ENCODE peak calls at places on chromosome 2, in six cellular contexts. B, M, P, G, N and I are unnamed samples.

GRCh38 chr2:229454934-229455631 is 184.0 kb upstream of the PID1 start:
- DNase-seq in N (no peak), P (no peak), G (no peak), B (no peak), M (no peak), I (no peak)

GRCh38 chr2:181813963-181814565 is 77.5 kb upstream of the ITPRID2 start:
- DNase-seq in P (peak; percentile 56), G (no peak), M (no peak), B (no peak), N (no peak), I (no peak)

GRCh38 chr2:199395311-199395710 is 62.4 kb downstream of the SATB2 start:
- DNase-seq in B (no peak), P (no peak), M (no peak), N (no peak), G (no peak), I (no peak)

GRCh38 chr2:64952896-64953482 is 36.2 kb upstream of the SLC1A4 start:
- DNase-seq in M (no peak), B (no peak), N (no peak), P (peak; percentile 74), G (no peak), I (no peak)

GRCh38 chr2:126882736-126883660 is 15.7 kb upstream of the TEX51 start:
- DNase-seq in P (no peak), N (no peak), B (no peak), M (peak; percentile 15), G (no peak), I (no peak)

GRCh38 chr2:24813645-24814257 is 20.5 kb downstream of the CENPO start:
- DNase-seq in P (no peak), M (no peak), G (no peak), B (no peak), N (no peak), I (no peak)

GRCh38 chr2:86368181-86368824 is 30.9 kb upstream of the REEP1 start:
- DNase-seq in M (no peak), N (peak; percentile 16), B (peak; percentile 65), P (no peak), G (peak; percentile 50), I (peak; percentile 79)

GRCh38 chr2:73290049-73290839 is 3.1 kb downstream of the EGR4 start:
- DNase-seq in P (no peak), M (no peak), B (peak; percentile 75), G (no peak), N (no peak), I (peak; percentile 54)

GRCh38 chr2:83471708-83472107 is 987.4 kb downstream of the SUCLG1 start:
- DNase-seq in N (no peak), B (no peak), P (no peak), G (no peak), M (no peak), I (no peak)

GRCh38 chr2:42754776-42755140 is 9.2 kb downstream of the OXER1 start:
- DNase-seq in N (no peak), P (no peak), B (no peak), M (no peak), G (no peak), I (peak; percentile 22)

GRCh38 chr2:127217470-127218325 is 2.4 kb downstream of the CYP27C1 start:
- DNase-seq in N (no peak), B (no peak), G (no peak), M (no peak), P (no peak), I (peak; percentile 9)

GRCh38 chr2:238587776-238588660 is 161.3 kb downstream of the ASB1 start:
- DNase-seq in M (no peak), G (peak; percentile 6), B (no peak), N (no peak), P (no peak), I (no peak)

GRCh38 chr2:119136093-119136492 is 22.5 kb downstream of the C1QL2 start:
- DNase-seq in P (no peak), N (no peak), B (no peak), M (no peak), G (no peak), I (no peak)

GRCh38 chr2:158600155-158600802 is 143.5 kb downstream of the PKP4 start:
- DNase-seq in M (no peak), B (no peak), G (no peak), P (peak; percentile 76), N (peak; percentile 76), I (no peak)

GRCh38 chr2:84959045-84959493 is 11.9 kb upstream of the KCMF1 start:
- DNase-seq in N (no peak), M (no peak), P (no peak), B (no peak), G (no peak), I (no peak)

GRCh38 chr2:71505086-71505769 is 51.9 kb downstream of the DYSF start:
- DNase-seq in B (no peak), G (peak; percentile 43), M (no peak), P (no peak), N (peak; percentile 51), I (no peak)

GRCh38 chr2:134199123-134199522 is 54.7 kb upstream of the MGAT5 start:
- DNase-seq in G (no peak), N (no peak), B (no peak), M (no peak), P (no peak), I (no peak)

DNA sequence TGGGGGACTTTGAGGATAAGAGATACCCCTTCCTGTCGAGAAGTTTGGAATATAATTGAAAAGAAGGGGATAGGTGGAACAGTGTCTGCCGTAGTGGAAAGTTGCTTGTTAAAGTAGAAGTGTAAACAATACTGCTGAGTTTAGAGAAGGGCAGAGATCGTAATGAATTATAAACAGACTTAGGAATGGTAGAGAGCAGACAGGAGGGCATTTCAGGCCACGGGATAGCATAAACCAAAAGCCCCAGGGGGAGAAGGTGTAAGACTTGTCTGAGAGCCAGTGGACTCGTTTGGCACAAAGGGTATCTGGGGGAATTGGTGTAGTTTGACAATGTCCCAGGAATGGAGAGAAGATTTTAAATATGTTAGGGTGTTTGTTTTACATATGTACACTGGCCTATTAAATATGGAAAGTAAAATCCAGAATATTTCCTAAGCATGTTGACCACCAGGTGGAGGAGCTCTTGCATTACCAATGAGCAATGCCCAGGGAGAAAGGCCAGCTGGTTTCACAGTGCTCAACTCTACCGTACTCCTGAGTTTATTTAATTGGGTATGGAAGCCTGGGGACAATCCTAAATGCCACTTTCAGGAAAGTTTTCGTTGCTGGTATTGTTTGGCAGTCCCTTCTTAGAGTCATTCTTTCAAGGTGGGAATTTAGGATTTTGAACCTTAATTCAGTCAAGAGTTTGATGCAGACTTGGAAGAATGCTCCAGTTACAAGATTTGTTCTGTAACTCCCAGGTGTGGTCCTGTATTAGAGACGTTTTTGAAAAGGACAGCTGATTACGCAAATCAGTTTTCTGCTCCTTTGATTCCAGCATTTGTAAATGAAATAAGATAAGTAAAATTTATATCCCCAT is 7.5 kb downstream of the COPS8 start:
- DNase-seq in G (peak; percentile 49), P (peak; percentile 65), B (peak; percentile 5), M (no peak), N (peak; percentile 48), I (no peak)
- TF ChIP-seq CTCF in G (peak; percentile 55), P (peak; percentile 75), B (peak; percentile 31), M (peak; percentile 52), N (peak; percentile 55), I (no peak)

GRCh38 chr2:101349893-101350662 is 37.2 kb downstream of the CREG2 start:
- DNase-seq in G (no peak), M (no peak), B (no peak), P (peak; percentile 11), N (no peak), I (no peak)
- TF ChIP-seq CTCF in G (no peak), M (no peak), B (no peak), P (peak; percentile 66), N (peak; percentile 9), I (no peak)

GRCh38 chr2:74572178-74572925 is 17.8 kb downstream of the DOK1 start:
- DNase-seq in G (no peak), B (no peak), M (no peak), P (no peak), N (no peak), I (no peak)
- TF ChIP-seq CTCF in G (no peak), B (peak; percentile 65), M (no peak), P (peak; percentile 11), N (no peak), I (peak; percentile 35)

GRCh38 chr2:106885981-106886915 is at the start of gene ST6GAL2:
- DNase-seq in G (peak; percentile 32), P (no peak), N (no peak), B (no peak), M (no peak), I (peak; percentile 12)

GRCh38 chr2:106882658-106883057 is 3.3 kb downstream of the ST6GAL2 start:
- DNase-seq in P (no peak), M (no peak), G (no peak), B (no peak), N (no peak), I (no peak)

GRCh38 chr2:106885326-106885725 is 641 bp downstream of the ST6GAL2 start:
- DNase-seq in M (no peak), P (no peak), B (no peak), N (no peak), G (no peak), I (no peak)

GRCh38 chr2:106890611-106891010 is 4.6 kb upstream of the ST6GAL2 start:
- DNase-seq in M (no peak), P (no peak), N (no peak), B (no peak), G (no peak), I (no peak)

DNA sequence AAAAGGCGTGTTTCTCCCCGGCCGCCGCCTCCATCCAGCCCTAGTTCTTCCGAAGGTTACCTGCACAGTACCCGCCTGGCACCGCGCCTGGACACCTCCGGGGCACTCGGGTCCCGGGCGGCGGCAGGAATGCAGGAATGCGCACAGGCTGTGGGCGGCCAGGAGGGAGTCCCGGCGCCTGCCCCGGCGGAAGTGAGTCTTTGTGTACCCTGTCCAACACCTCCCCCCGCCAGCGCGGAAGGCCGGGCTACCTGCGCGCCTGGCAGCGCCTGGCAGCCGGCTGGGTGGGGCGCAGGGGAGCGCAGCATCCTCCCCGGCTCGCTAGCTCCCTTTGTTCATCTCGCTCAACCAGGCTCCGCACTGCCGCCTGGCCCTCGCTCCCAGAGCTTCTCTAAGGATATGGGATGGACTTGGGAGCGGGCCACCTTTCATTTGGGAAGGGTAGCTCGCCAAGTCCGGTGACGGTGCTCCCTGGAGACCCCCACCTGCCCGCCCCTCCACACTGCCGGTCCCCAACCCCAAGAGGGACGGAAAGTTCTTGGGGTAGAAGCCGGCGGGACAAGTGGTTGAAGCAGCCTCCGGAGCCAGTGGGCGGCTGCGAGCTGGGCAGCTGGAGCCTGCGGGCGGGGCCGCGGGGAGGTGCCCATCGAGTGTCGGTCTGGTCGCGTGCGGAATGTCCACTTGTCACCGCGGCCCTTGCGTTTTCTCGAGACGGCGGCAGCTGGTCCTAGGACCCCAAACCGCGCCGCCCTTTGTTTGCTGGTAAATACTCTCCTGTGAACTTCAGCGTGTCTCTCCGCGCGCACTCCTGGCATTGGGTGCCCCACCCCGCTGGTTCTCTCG is 1.2 kb upstream of the ST6GAL2 start:
- DNase-seq in N (no peak), M (peak; percentile 55), G (peak; percentile 38), B (no peak), P (no peak), I (no peak)
- TF ChIP-seq CTCF in N (no peak), M (no peak), G (no peak), B (no peak), P (no peak), I (no peak)